ENCODE peak calls at places on chromosome 17, in seven cellular contexts. W is adipocyte; M is effector memory CD4-positive, alpha-beta T cell; Y is GM23248; R is A549; L is ovary; D is heart right ventricle. J is an unnamed sample. For H3K9me3, the result is how much of the 10 kb centered on the place peaks cover.

GRCh38 chr17:66431910-66432309 is 129.5 kb downstream of the PRKCA start:
- DNase-seq in W (peak), M (no peak), Y (peak), R (peak), L (peak), D (no peak), J (no peak)

GRCh38 chr17:39178516-39178915 is 12.6 kb upstream of the ARL5C start:
- DNase-seq in W (peak), M (no peak), Y (peak), R (no peak), L (no peak), D (no peak), J (no peak)

GRCh38 chr17:9444687-9445086 is 130.9 kb downstream of the STX8 start:
- DNase-seq in W (no peak), M (no peak), Y (no peak), R (no peak), L (no peak), D (no peak), J (no peak)

GRCh38 chr17:63439682-63440081 is 6.4 kb downstream of the CYB561 start:
- DNase-seq in W (peak), M (peak), Y (peak), R (no peak), L (no peak), D (no peak), J (no peak)

GRCh38 chr17:46106966-46107644 is 86.1 kb downstream of the KANSL1 start:
- DNase-seq in W (no peak), M (no peak), Y (no peak), R (no peak), L (no peak), D (no peak), J (no peak)

GRCh38 chr17:27257031-27257357 is 36.9 kb upstream of the WSB1 start:
- DNase-seq in W (no peak), M (no peak), Y (no peak), R (no peak), L (no peak), D (no peak), J (no peak)

GRCh38 chr17:17663160-17664072 is 17.8 kb upstream of the RAI1 start:
- DNase-seq in W (peak), M (peak), Y (peak), R (peak), L (no peak), D (no peak), J (no peak)

GRCh38 chr17:6546069-6546718 is 10.2 kb downstream of the PITPNM3 start:
- DNase-seq in W (no peak), M (no peak), Y (peak), R (no peak), L (no peak), D (no peak), J (no peak)

GRCh38 chr17:38815576-38816193 is 9.4 kb downstream of the CWC25 start:
- DNase-seq in W (peak), M (no peak), Y (peak), R (peak), L (no peak), D (no peak), J (no peak)

GRCh38 chr17:1186923-1187771 is 7.4 kb upstream of the ABR start:
- DNase-seq in W (peak), M (peak), Y (peak), R (peak), L (peak), D (peak), J (peak)

GRCh38 chr17:29376667-29377268 is 13.4 kb upstream of the TAOK1 start:
- DNase-seq in W (peak), M (no peak), Y (peak), R (peak), L (no peak), D (peak), J (no peak)

GRCh38 chr17:145671-146541 is 8.5 kb downstream of the SCGB1C2 start:
- DNase-seq in W (no peak), M (no peak), Y (no peak), R (no peak), L (peak), D (peak), J (peak)

GRCh38 chr17:10059684-10060211 is 138.7 kb downstream of the GAS7 start:
- DNase-seq in W (peak), M (no peak), Y (peak), R (no peak), L (no peak), D (peak), J (peak)

GRCh38 chr17:3004925-3005324 is 58.5 kb downstream of the OR1D5 start:
- DNase-seq in W (no peak), M (no peak), Y (no peak), R (no peak), L (no peak), D (no peak), J (peak)

GRCh38 chr17:36880506-36880905 is 56.8 kb upstream of the LHX1 start:
- DNase-seq in W (no peak), M (no peak), Y (no peak), R (no peak), L (no peak), D (no peak), J (no peak)

GRCh38 chr17:55086635-55087058 is 118.1 kb downstream of the STXBP4 start:
- DNase-seq in W (peak), M (no peak), Y (peak), R (no peak), L (no peak), D (no peak), J (no peak)

GRCh38 chr17:40364121-40364861 is at the start of gene GJD3:
- DNase-seq in W (no peak), M (no peak), Y (no peak), R (no peak), L (no peak), D (peak), J (peak)

GRCh38 chr17:4715071-4715749 is 4.8 kb downstream of the ARRB2 start:
- DNase-seq in W (no peak), M (peak), Y (no peak), R (no peak), L (no peak), D (no peak), J (no peak)

GRCh38 chr17:68593331-68593710 is 7.8 kb downstream of the FAM20A start:
- DNase-seq in W (peak), M (no peak), Y (no peak), R (no peak), L (no peak), D (no peak), J (no peak)

GRCh38 chr17:68589086-68589485 is 12.1 kb downstream of the FAM20A start:
- DNase-seq in W (no peak), M (no peak), Y (no peak), R (no peak), L (no peak), D (no peak), J (no peak)

GRCh38 chr17:68592004-68592403 is 9.2 kb downstream of the FAM20A start:
- DNase-seq in W (peak), M (no peak), Y (no peak), R (no peak), L (no peak), D (no peak), J (no peak)

GRCh38 chr17:68592667-68593330 is 8.4 kb downstream of the FAM20A start:
- DNase-seq in W (peak), M (no peak), Y (peak), R (no peak), L (no peak), D (no peak), J (no peak)

GRCh38 chr17:68591583-68591982 is 9.6 kb downstream of the FAM20A start:
- DNase-seq in W (no peak), M (no peak), Y (no peak), R (no peak), L (peak), D (peak), J (peak)
- H3K9me3 ChIP-seq in W (under half), M (under half), Y (under half), R (under half), L (under half), D (under half), J (under half)

GRCh38 chr17:79913896-79914812 is 74.9 kb upstream of the CBX4 start:
- DNase-seq in W (no peak), M (no peak), Y (no peak), R (no peak), L (no peak), D (no peak), J (no peak)
- H3K9me3 ChIP-seq in W (under half), M (under half), Y (under half), R (under half), L (under half), D (under half), J (under half)

GRCh38 chr17:78210111-78210510 is 3.9 kb upstream of the BIRC5 start:
- DNase-seq in W (no peak), M (no peak), Y (no peak), R (no peak), L (no peak), D (no peak), J (no peak)
- H3K9me3 ChIP-seq in W (under half), M (under half), Y (under half), R (under half), L (under half), D (under half), J (under half)

DNA sequence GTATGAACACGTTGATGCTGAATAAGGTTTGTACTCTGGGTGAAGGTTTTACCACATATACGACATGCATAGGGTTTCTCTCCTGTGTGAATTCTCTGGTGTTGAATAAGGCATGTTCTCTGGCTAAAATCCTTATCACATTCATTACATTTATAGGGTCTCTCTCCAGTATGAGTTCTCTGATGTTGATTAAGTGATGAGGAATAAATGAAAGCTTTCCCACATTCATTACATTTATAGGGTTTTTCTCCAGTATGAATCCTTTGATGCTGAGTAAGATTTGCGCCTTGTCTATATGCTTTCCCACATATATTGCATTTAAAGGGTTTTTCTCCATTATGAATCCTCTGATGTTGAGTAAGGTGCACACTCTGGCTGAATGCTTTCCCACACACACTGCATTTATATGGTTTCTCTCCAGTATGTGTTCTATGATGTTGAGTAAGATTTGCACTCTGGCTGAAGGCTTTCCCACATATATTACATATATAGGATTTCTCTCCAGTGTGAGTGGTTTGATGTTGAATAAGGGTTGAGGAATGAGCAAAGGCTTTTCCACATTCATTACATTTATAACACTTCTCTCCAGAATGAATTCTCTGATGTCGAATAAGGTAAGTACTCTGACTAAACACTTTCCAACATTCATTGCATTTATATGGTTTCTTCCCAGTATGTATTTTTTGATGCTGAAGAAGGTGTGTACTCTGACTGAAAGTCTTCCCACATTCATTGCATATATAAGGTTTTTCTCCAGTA is 16.9 kb downstream of the ZNF287 start:
- DNase-seq in W (no peak), M (no peak), Y (no peak), R (no peak), L (no peak), D (no peak), J (no peak)
- H3K9me3 ChIP-seq in W (half or more), M (half or more), Y (under half), R (half or more), L (under half), D (half or more), J (half or more)

GRCh38 chr17:51442112-51442865 is 181.9 kb downstream of the UTP18 start:
- DNase-seq in W (no peak), M (no peak), Y (no peak), R (no peak), L (no peak), D (no peak), J (no peak)

GRCh38 chr17:51441431-51441830 is 181.1 kb downstream of the UTP18 start:
- DNase-seq in W (no peak), M (no peak), Y (no peak), R (no peak), L (no peak), D (no peak), J (no peak)

DNA sequence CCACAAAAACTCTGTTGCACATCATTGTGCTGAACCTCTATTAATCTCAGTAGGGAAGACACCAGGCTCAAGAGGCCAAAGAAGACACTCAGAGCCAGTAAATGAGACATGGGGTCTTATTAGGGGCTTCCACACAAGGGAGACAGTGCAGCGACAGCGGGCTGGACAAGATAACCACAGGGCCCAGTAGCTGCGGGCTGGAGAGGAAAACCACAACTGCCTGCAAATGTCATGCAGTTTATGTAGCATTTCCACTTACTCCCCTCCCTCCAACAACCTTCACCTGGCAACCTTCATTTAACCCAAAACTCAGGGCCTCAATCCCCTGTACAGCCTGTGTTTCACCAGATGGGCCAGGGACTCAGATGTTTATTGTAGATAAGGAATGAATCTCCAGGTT is 185.6 kb downstream of the UTP18 start:
- DNase-seq in W (no peak), M (no peak), Y (no peak), R (no peak), L (no peak), D (no peak), J (no peak)
- H3K9me3 ChIP-seq in W (under half), M (under half), Y (under half), R (under half), L (under half), D (under half), J (under half)